ENCODE peak calls at places on chromosomes 6 and 20, in four cellular contexts. L, I, C and O are unnamed samples.

GRCh38 chr20:48234951-48235350 is 449.7 kb upstream of the SULF2 start:
- DNase-seq in C (no peak), I (no peak), L (no peak), O (no peak)

GRCh38 chr6:168658059-168658458 is 217.1 kb downstream of the SMOC2 start:
- DNase-seq in L (peak), C (no peak), I (no peak), O (no peak)

GRCh38 chr20:59314872-59315500 is 14.6 kb downstream of the EDN3 start:
- DNase-seq in I (no peak), L (no peak), C (no peak), O (no peak)

GRCh38 chr20:45833030-45833882 is at the start of gene SNX21:
- DNase-seq in L (peak), I (no peak), C (peak), O (no peak)

GRCh38 chr20:24608926-24609667 is 139.7 kb downstream of the SYNDIG1 start:
- DNase-seq in I (no peak), L (no peak), C (no peak), O (no peak)

GRCh38 chr20:14481863-14482262 is 144.5 kb upstream of the FLRT3 start:
- DNase-seq in C (no peak), L (no peak), I (no peak), O (no peak)

GRCh38 chr6:28137458-28138020 is 4.1 kb upstream of the ZKSCAN8 start:
- DNase-seq in C (no peak), I (no peak), L (no peak), O (no peak)

GRCh38 chr20:2798814-2799213 is 1.6 kb downstream of the CPXM1 start:
- DNase-seq in C (no peak), L (no peak), I (no peak), O (no peak)

GRCh38 chr20:1862665-1863059 is 32.5 kb upstream of the SIRPA start:
- DNase-seq in C (no peak), L (no peak), I (no peak), O (no peak)

GRCh38 chr6:14412026-14412425 is 294.5 kb downstream of the CD83 start:
- DNase-seq in I (no peak), C (no peak), L (no peak), O (no peak)

GRCh38 chr6:71250050-71250689 is 38.4 kb upstream of the OGFRL1 start:
- DNase-seq in I (no peak), L (no peak), C (no peak), O (no peak)

GRCh38 chr6:33748851-33749250 is 2.1 kb upstream of the IP6K3 start:
- DNase-seq in L (no peak), I (no peak), C (peak), O (no peak)

GRCh38 chr6:4885534-4885933 is 109.3 kb downstream of the CDYL start:
- DNase-seq in I (no peak), L (no peak), C (no peak), O (no peak)

GRCh38 chr6:106247293-106247692 is 78.3 kb downstream of the ATG5 start:
- DNase-seq in L (no peak), I (no peak), C (no peak), O (no peak)

GRCh38 chr6:72374172-72374571 is 247.7 kb upstream of the KCNQ5 start:
- DNase-seq in C (no peak), I (no peak), L (no peak), O (no peak)

GRCh38 chr6:43724914-43725642 is 37.5 kb upstream of the MRPS18A start:
- DNase-seq in I (peak), L (peak), C (peak), O (peak)

GRCh38 chr6:21958428-21958827 is 338.4 kb downstream of the PRL start:
- DNase-seq in I (no peak), C (no peak), L (no peak), O (no peak)

GRCh38 chr20:21104921-21105320 is 1.2 kb downstream of the LINC00237 start:
- DNase-seq in I (no peak), C (no peak), L (no peak), O (no peak)

GRCh38 chr6:145020543-145020942 is 714.8 kb downstream of the EPM2A start:
- DNase-seq in L (no peak), C (no peak), I (no peak), O (no peak)

GRCh38 chr20:49999329-49999728 is 16.5 kb downstream of the SNAI1 start:
- DNase-seq in I (no peak), C (no peak), L (no peak), O (no peak)

GRCh38 chr6:170144952-170145587 is 145.8 kb downstream of the DLL1 start:
- DNase-seq in C (no peak), I (no peak), L (no peak), O (no peak)

GRCh38 chr20:11401988-11402387 is 515.7 kb upstream of the BTBD3 start:
- DNase-seq in L (no peak), C (no peak), I (no peak), O (no peak)

GRCh38 chr6:90285611-90286381 is 10.8 kb downstream of the BACH2 start:
- DNase-seq in C (peak), L (peak), I (peak), O (no peak)

GRCh38 chr6:93419304-93420162 is at the start of gene EPHA7:
- DNase-seq in C (peak), L (no peak), I (no peak), O (no peak)

GRCh38 chr6:26534681-26535465 is 3.3 kb upstream of the HMGN4 start:
- DNase-seq in C (no peak), I (no peak), L (peak), O (no peak)

GRCh38 chr20:8153281-8153908 is 21.3 kb downstream of the PLCB1 start:
- DNase-seq in I (no peak), C (no peak), L (no peak), O (no peak)

GRCh38 chr6:135270676-135271536 is 89.8 kb downstream of the MYB start:
- DNase-seq in I (no peak), C (no peak), L (no peak), O (no peak)

GRCh38 chr6:155040946-155041345 is 45.8 kb downstream of the TIAM2 start:
- DNase-seq in L (no peak), C (no peak), I (no peak), O (no peak)

GRCh38 chr20:19907326-19908056 is 109.7 kb upstream of the NAA20 start:
- DNase-seq in I (no peak), C (no peak), L (no peak), O (no peak)

GRCh38 chr6:129846761-129847160 is 14.4 kb downstream of the TMEM244 start:
- DNase-seq in L (no peak), C (no peak), I (no peak), O (no peak)

GRCh38 chr6:152669894-152670293 is 27.8 kb upstream of the MYCT1 start:
- DNase-seq in L (peak), C (no peak), I (no peak), O (no peak)

GRCh38 chr20:50711113-50711825 is 19.9 kb upstream of the RIPOR3 start:
- DNase-seq in I (no peak), C (no peak), L (no peak), O (no peak)

GRCh38 chr20:36606171-36607116 is 865 bp downstream of the RAB5IF start:
- DNase-seq in C (no peak), I (no peak), L (peak), O (no peak)

GRCh38 chr6:136562211-136562610 is 12.0 kb upstream of the MAP7 start:
- DNase-seq in C (no peak), I (no peak), L (no peak), O (no peak)

GRCh38 chr20:43799150-43799711 is 72.4 kb upstream of the GTSF1L start:
- DNase-seq in I (no peak), C (no peak), L (no peak), O (no peak)

GRCh38 chr6:43359381-43359780 is 10.1 kb downstream of the ZNF318 start:
- DNase-seq in I (no peak), C (no peak), L (no peak), O (no peak)